ENCODE peak calls at places on chromosomes 16 and 17, in four cellular contexts. One of them, this sample, is unnamed.

GRCh38 chr17:6681671-6682070 is 30.1 kb downstream of the C17orf100 start:
- DNase-seq in Calu3: no peak
- DNase-seq in heart right ventricle: no peak
- DNase-seq in osteocyte: no peak
- DNase-seq in this sample: no peak

GRCh38 chr16:51527349-51527748 is 376.3 kb upstream of the SALL1 start:
- DNase-seq in Calu3: no peak
- DNase-seq in heart right ventricle: no peak
- DNase-seq in osteocyte: no peak
- DNase-seq in this sample: no peak

GRCh38 chr16:75591001-75591852 is 25.0 kb downstream of the GABARAPL2 start:
- DNase-seq in Calu3: no peak
- DNase-seq in heart right ventricle: peak
- DNase-seq in osteocyte: no peak
- DNase-seq in this sample: no peak

GRCh38 chr16:74999683-75000480 is 1.1 kb downstream of the ZNRF1 start:
- DNase-seq in Calu3: peak
- DNase-seq in heart right ventricle: peak
- DNase-seq in osteocyte: no peak
- DNase-seq in this sample: peak

GRCh38 chr17:50914510-50914849 is 48.3 kb upstream of the TOB1 start:
- DNase-seq in Calu3: no peak
- DNase-seq in heart right ventricle: no peak
- DNase-seq in osteocyte: no peak
- DNase-seq in this sample: no peak

GRCh38 chr16:457732-458400 is 32.4 kb downstream of the RAB11FIP3 start:
- DNase-seq in Calu3: no peak
- DNase-seq in heart right ventricle: no peak
- DNase-seq in osteocyte: no peak
- DNase-seq in this sample: peak

GRCh38 chr17:45391918-45392317 is 40.8 kb downstream of the ARHGAP27 start:
- DNase-seq in Calu3: no peak
- DNase-seq in heart right ventricle: no peak
- DNase-seq in osteocyte: no peak
- DNase-seq in this sample: no peak

GRCh38 chr16:89138843-89139520 is 32.6 kb upstream of the CDH15 start:
- DNase-seq in Calu3: no peak
- DNase-seq in heart right ventricle: no peak
- DNase-seq in osteocyte: no peak
- DNase-seq in this sample: no peak

GRCh38 chr16:67910162-67910561 is 17.1 kb downstream of the PSKH1 start:
- DNase-seq in Calu3: no peak
- DNase-seq in heart right ventricle: no peak
- DNase-seq in osteocyte: no peak
- DNase-seq in this sample: no peak

GRCh38 chr17:45812102-45812501 is 28.0 kb downstream of the CRHR1 start:
- DNase-seq in Calu3: no peak
- DNase-seq in heart right ventricle: no peak
- DNase-seq in osteocyte: no peak
- DNase-seq in this sample: no peak

GRCh38 chr17:51707216-51707615 is 446.9 kb downstream of the UTP18 start:
- DNase-seq in Calu3: no peak
- DNase-seq in heart right ventricle: no peak
- DNase-seq in osteocyte: no peak
- DNase-seq in this sample: no peak

GRCh38 chr17:10109146-10109545 is 89.3 kb downstream of the GAS7 start:
- DNase-seq in Calu3: no peak
- DNase-seq in heart right ventricle: no peak
- DNase-seq in osteocyte: no peak
- DNase-seq in this sample: no peak

GRCh38 chr17:50346313-50347086 is 574 bp downstream of the XYLT2 start:
- DNase-seq in Calu3: peak
- DNase-seq in heart right ventricle: peak
- DNase-seq in osteocyte: no peak
- DNase-seq in this sample: peak

GRCh38 chr16:8675183-8676159 is 1.1 kb downstream of the ABAT start:
- DNase-seq in Calu3: no peak
- DNase-seq in heart right ventricle: no peak
- DNase-seq in osteocyte: no peak
- DNase-seq in this sample: no peak

GRCh38 chr16:89471225-89471624 is 19.1 kb downstream of the ANKRD11 start:
- DNase-seq in Calu3: no peak
- DNase-seq in heart right ventricle: no peak
- DNase-seq in osteocyte: no peak
- DNase-seq in this sample: no peak

GRCh38 chr16:71383054-71383773 is 24.7 kb downstream of the CALB2 start:
- DNase-seq in Calu3: no peak
- DNase-seq in heart right ventricle: no peak
- DNase-seq in osteocyte: no peak
- DNase-seq in this sample: no peak

GRCh38 chr17:79047923-79048825 is 24.2 kb downstream of the C1QTNF1 start:
- DNase-seq in Calu3: no peak
- DNase-seq in heart right ventricle: peak
- DNase-seq in osteocyte: no peak
- DNase-seq in this sample: no peak

GRCh38 chr17:21275579-21276339 is 8.8 kb upstream of the MAP2K3 start:
- DNase-seq in Calu3: peak
- DNase-seq in heart right ventricle: peak
- DNase-seq in osteocyte: peak
- DNase-seq in this sample: peak

GRCh38 chr17:74353446-74354060 is 8.1 kb downstream of the BTBD17 start:
- DNase-seq in Calu3: no peak
- DNase-seq in heart right ventricle: no peak
- DNase-seq in osteocyte: no peak
- DNase-seq in this sample: no peak

GRCh38 chr17:51435641-51436091 is 175.3 kb downstream of the UTP18 start:
- DNase-seq in Calu3: peak
- DNase-seq in heart right ventricle: peak
- DNase-seq in osteocyte: peak
- DNase-seq in this sample: peak

GRCh38 chr17:68684860-68685493 is 83.8 kb upstream of the FAM20A start:
- DNase-seq in Calu3: no peak
- DNase-seq in heart right ventricle: no peak
- DNase-seq in osteocyte: no peak
- DNase-seq in this sample: no peak

GRCh38 chr17:8072727-8073461 is 14.6 kb downstream of the ALOX12B start:
- DNase-seq in Calu3: no peak
- DNase-seq in heart right ventricle: no peak
- DNase-seq in osteocyte: no peak
- DNase-seq in this sample: peak

GRCh38 chr16:35174006-35174405 is 1714.6 kb downstream of the TP53TG3F start:
- DNase-seq in Calu3: no peak
- DNase-seq in heart right ventricle: no peak
- DNase-seq in osteocyte: peak
- DNase-seq in this sample: no peak

GRCh38 chr17:44766409-44767038 is 7.7 kb downstream of the ADAM11 start:
- DNase-seq in Calu3: no peak
- DNase-seq in heart right ventricle: no peak
- DNase-seq in osteocyte: peak
- DNase-seq in this sample: no peak

GRCh38 chr17:58338454-58338841 is 9.9 kb upstream of the TSPOAP1 start:
- DNase-seq in Calu3: no peak
- DNase-seq in heart right ventricle: no peak
- DNase-seq in osteocyte: no peak
- DNase-seq in this sample: no peak
- TF ChIP-seq CTCF in Calu3: no peak
- TF ChIP-seq CTCF in heart right ventricle: no peak
- TF ChIP-seq CTCF in osteocyte: no peak
- TF ChIP-seq CTCF in this sample: no peak

DNA sequence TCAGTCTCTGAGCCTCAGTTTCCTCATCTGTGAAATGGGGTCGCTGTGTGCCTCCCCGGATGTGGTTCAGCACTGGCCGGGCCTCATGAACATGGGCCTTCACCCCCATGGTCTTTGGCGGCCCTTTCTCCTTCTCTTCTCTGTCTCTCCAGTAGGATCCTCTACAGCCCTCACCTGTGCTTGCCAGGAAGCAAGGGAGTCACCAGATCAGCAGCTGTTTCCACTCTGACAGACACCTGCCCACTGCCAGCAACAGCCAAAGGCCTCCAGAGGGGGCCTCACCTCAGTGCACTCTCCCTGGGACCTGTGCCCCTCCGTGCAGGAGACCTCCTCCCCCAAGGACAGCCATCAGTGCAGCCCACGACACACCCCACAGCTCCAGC is 89.4 kb downstream of the C16orf78 start:
- DNase-seq in Calu3: no peak
- DNase-seq in heart right ventricle: no peak
- DNase-seq in osteocyte: peak
- DNase-seq in this sample: no peak
- TF ChIP-seq CTCF in Calu3: no peak
- TF ChIP-seq CTCF in heart right ventricle: no peak
- TF ChIP-seq CTCF in osteocyte: no peak
- TF ChIP-seq CTCF in this sample: no peak

GRCh38 chr17:48470388-48471034 is 40.5 kb upstream of the SKAP1 start:
- DNase-seq in Calu3: no peak
- DNase-seq in heart right ventricle: no peak
- DNase-seq in osteocyte: no peak
- DNase-seq in this sample: no peak
- TF ChIP-seq CTCF in Calu3: no peak
- TF ChIP-seq CTCF in heart right ventricle: no peak
- TF ChIP-seq CTCF in osteocyte: no peak
- TF ChIP-seq CTCF in this sample: no peak

DNA sequence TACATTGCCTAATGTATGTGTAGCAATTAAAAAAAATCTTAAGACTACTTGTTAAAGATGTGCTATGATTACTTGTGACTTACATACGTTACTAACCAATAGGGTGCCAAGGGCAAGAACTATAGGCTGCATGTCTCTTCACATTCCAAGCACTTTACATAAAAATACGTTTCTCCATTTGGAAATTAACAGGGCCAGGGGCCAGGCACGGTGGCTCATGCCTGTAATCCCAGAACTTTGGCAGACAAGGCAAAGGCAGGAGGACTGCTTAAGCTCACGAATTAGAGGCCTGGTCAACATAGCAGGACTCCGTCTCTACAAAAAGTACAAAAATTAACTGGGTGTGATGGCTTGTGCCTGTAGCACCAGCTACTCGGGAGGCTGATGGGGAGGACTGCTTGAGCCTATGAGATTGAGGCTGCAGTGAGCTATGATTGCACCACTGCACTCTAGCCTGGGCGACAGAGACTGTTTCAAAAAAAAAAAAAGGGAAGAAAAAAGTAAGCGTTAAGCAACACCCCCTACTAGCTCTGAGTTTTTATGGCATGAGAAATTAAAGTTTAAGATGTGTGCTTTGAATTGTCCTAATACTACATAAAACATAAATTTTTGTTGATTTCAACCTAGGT is 12.3 kb downstream of the PSMD12 start:
- DNase-seq in Calu3: no peak
- DNase-seq in heart right ventricle: no peak
- DNase-seq in osteocyte: peak
- DNase-seq in this sample: no peak
- TF ChIP-seq CTCF in Calu3: no peak
- TF ChIP-seq CTCF in heart right ventricle: no peak
- TF ChIP-seq CTCF in osteocyte: no peak
- TF ChIP-seq CTCF in this sample: no peak

This sample was measured in endothelial cell.